ENCODE peak calls at places on chromosome X, in four cellular contexts. P is WTC11; C is H9; G is stimulated activated CD4-positive, alpha-beta T cell treated with anti-CD3 and anti-CD28 coated beads, Interleukin-1b, Interleukin-23, amount 100 ng/mL, for 48 hours. S is an unnamed sample.

GRCh38 chrX:108173874-108174273 is 82.3 kb downstream of the ATG4A start:
- DNase-seq in P (no peak), C (no peak), G (no peak), S (no peak)

GRCh38 chrX:47662144-47662657 is 3.2 kb upstream of the UXT start:
- DNase-seq in P (no peak), C (no peak), G (peak; percentile 76), S (peak; percentile 80)

GRCh38 chrX:63012574-63012973 is 338.6 kb downstream of the SPIN4 start:
- DNase-seq in P (no peak), C (no peak), G (no peak), S (no peak)

GRCh38 chrX:155313766-155314165 is 20.6 kb downstream of the CLIC2 start:
- DNase-seq in P (no peak), C (peak; percentile 39), G (no peak), S (peak; percentile 34)

GRCh38 chrX:78800114-78800513 is 52.6 kb downstream of the LPAR4 start:
- DNase-seq in P (no peak), C (no peak), G (no peak), S (no peak)

GRCh38 chrX:140439455-140439854 is 65.4 kb downstream of the SOX3 start:
- DNase-seq in P (peak; percentile 84), C (peak; percentile 84), G (no peak), S (no peak)

GRCh38 chrX:53598169-53598568 is 88.3 kb downstream of the HUWE1 start:
- DNase-seq in P (no peak), C (no peak), G (no peak), S (no peak)

GRCh38 chrX:82816572-82816971 is 691.5 kb upstream of the POU3F4 start:
- DNase-seq in P (no peak), C (no peak), G (no peak), S (peak; percentile 47)

GRCh38 chrX:103376979-103377324 is 614 bp downstream of the BEX3 start:
- DNase-seq in P (peak; percentile 26), C (peak; percentile 53), G (no peak), S (no peak)

GRCh38 chrX:134883134-134883700 is 107.6 kb upstream of the SMIM10 start:
- DNase-seq in P (no peak), C (no peak), G (no peak), S (no peak)

GRCh38 chrX:134365923-134366322 is 94.0 kb upstream of the HPRT1 start:
- DNase-seq in P (no peak), C (no peak), G (no peak), S (peak; percentile 77)

GRCh38 chrX:8737883-8738282 is 5.9 kb upstream of the ANOS1 start:
- DNase-seq in P (no peak), C (no peak), G (no peak), S (no peak)

GRCh38 chrX:69504626-69505612 is 793 bp downstream of the NALF2 start:
- DNase-seq in P (no peak), C (no peak), G (no peak), S (no peak)

GRCh38 chrX:24024819-24025740 is 1.9 kb downstream of the KLHL15 start:
- DNase-seq in P (peak; percentile 63), C (peak; percentile 87), G (peak; percentile 84), S (peak; percentile 41)

GRCh38 chrX:117998171-117998570 is 118.4 kb downstream of the KLHL13 start:
- DNase-seq in P (no peak), C (no peak), G (no peak), S (no peak)

GRCh38 chrX:67555578-67556203 is 11.9 kb downstream of the AR start:
- DNase-seq in P (peak; percentile 41), C (peak; percentile 55), G (no peak), S (peak; percentile 30)

GRCh38 chrX:109793191-109793590 is 60.1 kb upstream of the ACSL4 start:
- DNase-seq in P (no peak), C (no peak), G (no peak), S (peak; percentile 96)

GRCh38 chrX:96703816-96704215 is 19.2 kb downstream of the DIAPH2 start:
- DNase-seq in P (no peak), C (no peak), G (no peak), S (no peak)

GRCh38 chrX:30935985-30936384 is 46.9 kb upstream of the TAB3 start:
- DNase-seq in P (peak; percentile 20), C (peak; percentile 31), G (no peak), S (peak; percentile 4)

GRCh38 chrX:87299563-87300160 is 217.9 kb upstream of the KLHL4 start:
- DNase-seq in P (no peak), C (no peak), G (no peak), S (peak; percentile 11)

GRCh38 chrX:103503163-103503852 is 16.0 kb downstream of the RAB40A start:
- DNase-seq in P (no peak), C (no peak), G (no peak), S (peak; percentile 13)

GRCh38 chrX:80812176-80812575 is 2.5 kb upstream of the BRWD3 start:
- DNase-seq in P (peak; percentile 40), C (peak; percentile 58), G (peak; percentile 18), S (no peak)

GRCh38 chrX:83495882-83496281 is 12.2 kb upstream of the POU3F4 start:
- DNase-seq in P (no peak), C (no peak), G (no peak), S (no peak)

S was measured in bronchial epithelial cell.